ENCODE peak calls at places on chromosome 4, in nine cellular contexts. M is IMR-90; A is heart left ventricle; I is lower lobe of right lung; C is small intestine; U is naive thymus-derived CD4-positive, alpha-beta T cell; G is lung; D is pancreas; N is upper lobe of right lung. B is an unnamed sample. For H3K4me1, the result is how much of the 10 kb centered on the place peaks cover.

GRCh38 chr4:24024157-24024556 is 134.3 kb upstream of the PPARGC1A start:
- DNase-seq in M (peak), I (no peak), N (no peak), G (no peak), C (no peak), U (no peak), D (no peak), A (no peak), B (no peak)

GRCh38 chr4:108355523-108356208 is 186.9 kb upstream of the LEF1 start:
- DNase-seq in A (no peak), N (no peak), U (peak), I (no peak), C (no peak), G (no peak), D (no peak), M (no peak), B (no peak)

GRCh38 chr4:22077571-22077970 is 129.0 kb upstream of the KCNIP4 start:
- DNase-seq in U (no peak), C (no peak), N (no peak), G (no peak), D (no peak), A (no peak), I (no peak), M (no peak), B (no peak)

GRCh38 chr4:8191136-8191747 is 7.8 kb upstream of the SH3TC1 start:
- DNase-seq in M (peak), U (no peak), I (peak), C (peak), D (no peak), G (peak), N (peak), A (peak), B (no peak)

GRCh38 chr4:73021634-73022033 is 47.9 kb downstream of the COX18 start:
- DNase-seq in N (no peak), C (peak), A (no peak), U (no peak), G (no peak), I (no peak), D (no peak), M (peak), B (no peak)

GRCh38 chr4:77921701-77922100 is 59.1 kb downstream of the MRPL1 start:
- DNase-seq in N (no peak), M (peak), C (peak), U (no peak), G (no peak), I (no peak), D (no peak), A (no peak), B (no peak)

GRCh38 chr4:101040776-101041175 is 306.6 kb downstream of the PPP3CA start:
- DNase-seq in C (no peak), G (no peak), U (no peak), D (no peak), A (no peak), M (no peak), I (no peak), N (no peak), B (no peak)

GRCh38 chr4:122224348-122224747 is 72.2 kb downstream of the BLTP1 start:
- DNase-seq in U (no peak), N (no peak), G (no peak), C (no peak), D (no peak), I (no peak), M (peak), A (no peak), B (no peak)

GRCh38 chr4:187996502-187997177 is 1.1 kb downstream of the ZFP42 start:
- DNase-seq in M (no peak), A (no peak), N (no peak), D (no peak), G (no peak), U (no peak), I (no peak), C (no peak), B (no peak)

GRCh38 chr4:77586953-77587383 is 18.7 kb upstream of the CXCL13 start:
- DNase-seq in U (peak), C (no peak), G (no peak), A (no peak), M (no peak), I (no peak), N (no peak), D (no peak), B (no peak)

GRCh38 chr4:100177855-100178254 is 12.4 kb downstream of the DDIT4L start:
- DNase-seq in C (no peak), G (no peak), N (no peak), A (no peak), U (no peak), M (no peak), I (no peak), D (no peak), B (no peak)

GRCh38 chr4:121326580-121326979 is 54.2 kb downstream of the QRFPR start:
- DNase-seq in M (no peak), N (no peak), A (no peak), C (no peak), U (no peak), D (no peak), G (no peak), I (no peak), B (no peak)

GRCh38 chr4:177235026-177235425 is 74.6 kb upstream of the NEIL3 start:
- DNase-seq in A (no peak), G (no peak), D (no peak), C (no peak), I (no peak), M (peak), N (no peak), U (no peak), B (no peak)

GRCh38 chr4:94442251-94442650 is 9.5 kb upstream of the PDLIM5 start:
- DNase-seq in N (no peak), G (no peak), U (no peak), D (no peak), A (no peak), C (no peak), M (no peak), I (no peak), B (no peak)

GRCh38 chr4:84678976-84679744 is 96.2 kb downstream of the CDS1 start:
- DNase-seq in D (no peak), G (no peak), U (no peak), A (no peak), N (no peak), I (no peak), M (no peak), C (no peak), B (no peak)

GRCh38 chr4:7630559-7631287 is 196.0 kb upstream of the PSAPL1 start:
- DNase-seq in M (peak), U (no peak), A (peak), N (no peak), C (no peak), I (peak), G (no peak), D (peak), B (no peak)

GRCh38 chr4:69881173-69881773 is 21.3 kb upstream of the SULT1E1 start:
- DNase-seq in I (no peak), M (peak), N (no peak), G (peak), D (peak), U (peak), C (peak), A (no peak), B (no peak)

GRCh38 chr4:20017439-20017838 is 234.3 kb upstream of the SLIT2 start:
- DNase-seq in G (no peak), U (no peak), M (no peak), A (no peak), D (no peak), N (no peak), I (no peak), C (no peak), B (no peak)

GRCh38 chr4:151250706-151251105 is 26.3 kb upstream of the PRSS48 start:
- DNase-seq in C (no peak), N (no peak), M (no peak), D (no peak), A (no peak), I (no peak), U (no peak), G (no peak), B (no peak)

GRCh38 chr4:184441461-184442392 is 32.6 kb downstream of the IRF2 start:
- DNase-seq in M (peak), G (no peak), D (no peak), U (no peak), I (no peak), N (no peak), A (peak), C (no peak), B (no peak)

GRCh38 chr4:4735870-4736269 is 123.6 kb upstream of the MSX1 start:
- DNase-seq in I (no peak), G (no peak), N (no peak), M (peak), C (no peak), D (no peak), U (no peak), A (no peak), B (no peak)

GRCh38 chr4:185115827-185116232 is 27.2 kb upstream of the SLC25A4 start:
- DNase-seq in D (peak), G (peak), U (no peak), C (peak), M (peak), A (peak), N (peak), I (no peak), B (peak)

GRCh38 chr4:114252499-114252898 is 273.1 kb upstream of the ARSJ start:
- DNase-seq in U (no peak), C (no peak), G (no peak), D (no peak), N (no peak), A (no peak), M (no peak), I (no peak), B (no peak)

GRCh38 chr4:89598602-89599001 is 238.4 kb downstream of the SNCA start:
- DNase-seq in C (peak), D (no peak), I (no peak), N (no peak), U (no peak), M (peak), A (no peak), G (no peak), B (no peak)

GRCh38 chr4:126807132-126807531 is 825.6 kb upstream of the INTU start:
- DNase-seq in I (no peak), A (no peak), G (no peak), C (no peak), M (peak), D (no peak), U (no peak), N (no peak), B (no peak)

GRCh38 chr4:57231781-57232180 is 121.6 kb upstream of the IGFBP7 start:
- DNase-seq in G (no peak), I (no peak), D (no peak), A (no peak), C (no peak), M (no peak), U (no peak), N (no peak), B (no peak)

GRCh38 chr4:159256037-159256436 is 153.2 kb downstream of the RAPGEF2 start:
- DNase-seq in N (no peak), I (no peak), A (no peak), G (no peak), C (no peak), D (no peak), M (no peak), U (no peak), B (no peak)

GRCh38 chr4:75644095-75644494 is 13.8 kb upstream of the CDKL2 start:
- DNase-seq in I (no peak), N (no peak), D (no peak), C (no peak), M (no peak), G (no peak), A (no peak), U (no peak), B (no peak)

GRCh38 chr4:7929530-7929951 is 10.1 kb downstream of the AFAP1 start:
- DNase-seq in A (no peak), C (peak), D (peak), M (no peak), G (peak), I (peak), U (no peak), N (peak), B (no peak)

GRCh38 chr4:36027203-36027602 is 217.1 kb downstream of the ARAP2 start:
- DNase-seq in M (no peak), N (no peak), A (no peak), I (no peak), U (no peak), D (no peak), G (no peak), C (no peak), B (no peak)

GRCh38 chr4:14749910-14750309 is 252.4 kb upstream of the CPEB2 start:
- DNase-seq in N (peak), C (peak), A (peak), I (peak), G (peak), U (no peak), D (peak), M (no peak), B (no peak)

GRCh38 chr4:14752341-14753046 is 249.8 kb upstream of the CPEB2 start:
- DNase-seq in C (no peak), G (no peak), U (no peak), N (no peak), I (no peak), M (no peak), A (no peak), D (no peak), B (no peak)
- H3K4me1 ChIP-seq in C (under half), G (under half), U (under half), N (under half), I (under half), M (under half), A (under half), D (under half), B (under half)

GRCh38 chr4:133148690-133149363 is at the start of gene PCDH10:
- DNase-seq in C (peak), N (peak), D (peak), M (peak), I (peak), G (peak), U (no peak), A (peak), B (peak)
- H3K4me1 ChIP-seq in C (under half), N (half or more), D (under half), M (under half), I (half or more), G (under half), U (under half), A (under half), B (under half)

GRCh38 chr4:15020502-15021286 is 18.4 kb downstream of the CPEB2 start:
- DNase-seq in D (no peak), N (no peak), G (no peak), I (no peak), U (no peak), C (no peak), A (no peak), M (no peak), B (no peak)
- H3K4me1 ChIP-seq in D (under half), N (under half), G (under half), I (under half), U (under half), C (under half), A (under half), M (under half), B (under half)

DNA sequence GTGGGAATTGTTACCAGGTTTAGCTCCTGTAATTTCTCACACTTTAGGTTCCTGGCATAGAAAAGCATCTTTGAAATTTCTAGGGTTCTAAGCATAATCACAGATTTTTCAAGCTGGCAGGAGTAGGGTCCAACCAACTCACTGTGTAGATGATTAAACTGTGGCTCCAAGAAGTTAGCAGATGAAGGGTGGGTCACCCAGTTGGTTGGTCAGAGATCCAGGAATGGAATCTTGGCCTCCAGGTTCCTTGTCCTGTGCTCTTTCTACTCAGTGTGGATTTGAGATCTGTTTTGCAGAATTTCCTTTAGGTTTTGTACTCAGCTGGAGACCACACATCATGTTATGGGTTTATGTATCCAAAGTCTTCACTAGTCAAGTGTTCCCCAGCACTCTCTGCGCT is 90.3 kb upstream of the MAML3 start:
- DNase-seq in D (no peak), I (no peak), A (no peak), N (no peak), C (peak), U (no peak), G (no peak), M (no peak), B (no peak)
- H3K4me1 ChIP-seq in D (under half), I (under half), A (under half), N (under half), C (under half), U (under half), G (under half), M (under half), B (under half)

B was measured in Peyer's patch.